ENCODE peak calls at places on chromosomes 1 and 21, in five cellular contexts. G is tibial nerve, L is uterus, Q is transverse colon, F is esophagus squamous epithelium. R is an unnamed sample.

GRCh38 chr1:202009326-202010031 is 908 bp upstream of the ELF3 start:
- DNase-seq in G (peak), L (peak), Q (peak), F (no peak), R (peak)

GRCh38 chr21:34974162-34974981 is 74.7 kb downstream of the RUNX1 start:
- DNase-seq in G (no peak), L (no peak), Q (no peak), F (no peak), R (no peak)

GRCh38 chr1:149962039-149962647 is 25.5 kb upstream of the MTMR11 start:
- DNase-seq in G (peak), L (peak), Q (peak), F (peak), R (peak)

GRCh38 chr1:236494586-236495207 is 29.1 kb upstream of the LGALS8 start:
- DNase-seq in G (no peak), L (no peak), Q (no peak), F (no peak), R (no peak)

GRCh38 chr1:245396615-245397014 is 241.8 kb downstream of the KIF26B start:
- DNase-seq in G (no peak), L (no peak), Q (no peak), F (no peak), R (no peak)

GRCh38 chr1:158020877-158021630 is 27.6 kb downstream of the KIRREL1 start:
- DNase-seq in G (no peak), L (no peak), Q (no peak), F (no peak), R (no peak)

GRCh38 chr1:193216920-193217319 is 30.5 kb upstream of the B3GALT2 start:
- DNase-seq in G (no peak), L (no peak), Q (no peak), F (no peak), R (no peak)

GRCh38 chr1:62307516-62308492 is 11.4 kb downstream of the KANK4 start:
- DNase-seq in G (no peak), L (no peak), Q (no peak), F (no peak), R (peak)

GRCh38 chr1:238252033-238252802 is 361.5 kb upstream of the ZP4 start:
- DNase-seq in G (peak), L (peak), Q (peak), F (no peak), R (peak)

GRCh38 chr21:44682580-44683151 is 703 bp upstream of the KRTAP12-1 start:
- DNase-seq in G (no peak), L (no peak), Q (no peak), F (no peak), R (no peak)

GRCh38 chr1:17075470-17076255 is 21.8 kb upstream of the SDHB start:
- DNase-seq in G (no peak), L (no peak), Q (no peak), F (no peak), R (peak)

GRCh38 chr1:41370756-41371420 is 9.7 kb downstream of the FOXO6 start:
- DNase-seq in G (no peak), L (no peak), Q (no peak), F (no peak), R (no peak)

GRCh38 chr1:160219062-160219929 is 14.1 kb downstream of the PEA15 start:
- DNase-seq in G (no peak), L (no peak), Q (peak), F (no peak), R (peak)

GRCh38 chr1:215673943-215674342 is 106.8 kb downstream of the KCTD3 start:
- DNase-seq in G (no peak), L (no peak), Q (no peak), F (no peak), R (no peak)

GRCh38 chr1:31768939-31769704 is 5.0 kb upstream of the ADGRB2 start:
- DNase-seq in G (no peak), L (no peak), Q (no peak), F (no peak), R (no peak)

GRCh38 chr1:66480162-66480561 is 53.8 kb upstream of the SGIP1 start:
- DNase-seq in G (no peak), L (no peak), Q (no peak), F (no peak), R (no peak)

GRCh38 chr1:243407284-243408018 is 151.6 kb downstream of the SDCCAG8 start:
- DNase-seq in G (no peak), L (no peak), Q (no peak), F (no peak), R (no peak)

GRCh38 chr1:245772325-245772724 is 617.5 kb downstream of the KIF26B start:
- DNase-seq in G (no peak), L (no peak), Q (no peak), F (no peak), R (no peak)

GRCh38 chr1:45913925-45914501 is 110.6 kb downstream of the MAST2 start:
- DNase-seq in G (no peak), L (no peak), Q (peak), F (no peak), R (no peak)

GRCh38 chr1:201946224-201946908 is at the start of gene LMOD1:
- DNase-seq in G (peak), L (peak), Q (peak), F (no peak), R (peak)

GRCh38 chr1:66374148-66374547 is 159.8 kb upstream of the SGIP1 start:
- DNase-seq in G (no peak), L (no peak), Q (no peak), F (no peak), R (no peak)

GRCh38 chr21:44508426-44508710 is 31.6 kb downstream of the KRTAP10-1 start:
- DNase-seq in G (no peak), L (no peak), Q (no peak), F (no peak), R (no peak)

GRCh38 chr21:44089001-44089911 is 17.9 kb upstream of the PWP2 start:
- DNase-seq in G (no peak), L (no peak), Q (peak), F (no peak), R (no peak)

GRCh38 chr1:198933506-198933905 is 294.7 kb downstream of the PTPRC start:
- DNase-seq in G (no peak), L (no peak), Q (no peak), F (no peak), R (no peak)

DNA sequence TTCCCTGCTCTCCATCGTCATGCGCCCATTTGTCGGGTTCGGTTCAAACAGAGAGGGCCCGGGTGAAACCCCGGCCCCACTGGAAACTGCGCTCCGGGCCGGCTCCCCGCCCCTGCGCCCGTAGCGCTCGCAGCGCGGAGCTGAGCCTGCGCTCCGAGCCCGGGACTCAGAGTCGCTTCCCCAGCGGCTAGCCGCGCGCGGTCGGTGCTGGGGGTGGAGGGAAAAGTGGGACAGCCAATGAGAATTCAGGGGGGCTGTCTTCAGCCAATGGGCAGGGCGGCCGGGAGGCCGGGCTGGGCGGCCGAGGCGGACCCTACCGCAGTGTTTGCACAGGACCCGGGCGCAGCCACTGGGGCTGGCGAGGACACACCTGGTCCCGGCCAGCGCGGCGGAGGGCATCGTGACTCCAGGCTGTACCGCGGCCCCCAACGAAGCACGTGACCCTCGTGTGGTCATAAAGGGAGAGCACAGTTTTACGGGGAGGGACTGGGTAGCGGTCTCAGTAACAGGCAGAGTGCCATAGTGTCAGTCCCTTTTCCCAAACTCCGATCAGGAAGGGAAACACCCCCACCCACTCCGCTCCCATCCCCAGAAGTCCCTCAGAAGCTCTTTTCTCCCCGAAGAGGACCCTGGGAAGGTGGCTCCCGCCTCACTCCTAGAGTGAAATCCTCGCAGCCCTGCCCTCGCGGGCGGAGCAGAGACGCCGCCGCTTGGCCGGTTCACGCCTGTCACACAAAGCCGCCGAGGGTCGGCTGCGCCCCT is at the start of gene INKA2:
- DNase-seq in G (peak), L (peak), Q (peak), F (peak), R (peak)
- TF ChIP-seq POLR2A in G (peak), L (peak), Q (peak), F (peak), R (peak)

GRCh38 chr1:156670791-156671190 is 6.4 kb downstream of the NES start:
- DNase-seq in G (no peak), L (no peak), Q (no peak), F (no peak), R (no peak)
- TF ChIP-seq POLR2A in G (no peak), L (no peak), Q (no peak), F (no peak), R (no peak)

GRCh38 chr1:115337633-115338456 is at the start of gene NGF:
- DNase-seq in G (peak), L (peak), Q (no peak), F (no peak), R (peak)
- TF ChIP-seq POLR2A in G (no peak), L (peak), Q (no peak), F (peak), R (peak)

DNA sequence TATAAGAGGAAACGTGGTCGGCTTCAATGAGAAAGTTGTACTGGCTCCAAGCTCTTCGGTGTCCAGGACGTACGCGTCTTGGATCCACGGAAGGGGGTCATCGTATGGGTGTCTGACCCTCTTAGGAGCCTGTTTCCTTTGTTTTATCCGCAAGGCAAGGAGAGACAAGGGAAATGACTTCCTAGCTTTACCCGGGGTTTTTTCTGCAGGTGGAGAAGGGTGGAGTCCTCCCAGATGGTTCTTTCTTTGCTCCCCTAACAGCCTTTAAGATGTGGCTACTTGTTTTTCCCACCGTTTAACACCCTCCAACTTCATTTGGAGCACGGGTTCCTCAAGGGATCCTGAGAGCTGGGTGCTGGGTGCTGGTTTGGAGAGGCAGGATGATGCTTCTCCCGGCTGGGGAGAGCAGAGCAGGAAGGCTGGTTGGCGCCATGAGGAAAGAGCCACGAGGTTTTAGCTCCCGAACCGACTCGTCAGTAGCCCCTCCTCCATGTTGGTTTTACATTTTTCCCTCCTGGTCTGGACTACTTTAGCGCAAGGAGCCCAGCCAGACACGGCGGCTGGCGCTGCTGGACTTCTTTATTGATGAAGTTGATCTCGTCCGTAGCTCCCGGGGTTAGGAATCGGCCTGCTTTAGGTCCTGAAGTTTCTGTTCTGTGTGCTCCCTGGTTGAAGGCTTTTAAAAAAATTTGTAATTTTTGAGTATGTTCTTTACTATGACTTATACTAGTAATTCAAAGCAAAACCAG is 1.3 kb downstream of the UCK2 start:
- DNase-seq in G (no peak), L (peak), Q (peak), F (no peak), R (peak)
- TF ChIP-seq POLR2A in G (no peak), L (no peak), Q (no peak), F (no peak), R (peak)

GRCh38 chr1:20723537-20724363 is 5.9 kb upstream of the KIF17 start:
- DNase-seq in G (peak), L (no peak), Q (peak), F (no peak), R (no peak)
- TF ChIP-seq POLR2A in G (no peak), L (no peak), Q (no peak), F (no peak), R (no peak)

GRCh38 chr1:228837817-228838716 is 102.8 kb downstream of the RHOU start:
- DNase-seq in G (peak), L (peak), Q (peak), F (no peak), R (peak)
- TF ChIP-seq POLR2A in G (no peak), L (no peak), Q (peak), F (no peak), R (no peak)

GRCh38 chr1:234755449-234755863 is 145.5 kb upstream of the IRF2BP2 start:
- DNase-seq in G (peak), L (peak), Q (peak), F (no peak), R (peak)
- TF ChIP-seq POLR2A in G (no peak), L (no peak), Q (no peak), F (no peak), R (peak)

GRCh38 chr1:5858246-5858645 is 134.0 kb downstream of the NPHP4 start:
- DNase-seq in G (no peak), L (no peak), Q (no peak), F (no peak), R (no peak)

GRCh38 chr1:5859766-5860165 is 132.5 kb downstream of the NPHP4 start:
- DNase-seq in G (no peak), L (no peak), Q (no peak), F (no peak), R (no peak)

GRCh38 chr1:5857508-5858090 is 134.6 kb downstream of the NPHP4 start:
- DNase-seq in G (no peak), L (no peak), Q (no peak), F (no peak), R (no peak)

GRCh38 chr1:5860277-5860676 is 131.9 kb downstream of the NPHP4 start:
- DNase-seq in G (no peak), L (no peak), Q (no peak), F (no peak), R (no peak)

GRCh38 chr1:5858844-5859407 is 133.3 kb downstream of the NPHP4 start:
- DNase-seq in G (no peak), L (no peak), Q (no peak), F (no peak), R (no peak)
- TF ChIP-seq POLR2A in G (no peak), L (no peak), Q (no peak), F (no peak), R (no peak)

DNA sequence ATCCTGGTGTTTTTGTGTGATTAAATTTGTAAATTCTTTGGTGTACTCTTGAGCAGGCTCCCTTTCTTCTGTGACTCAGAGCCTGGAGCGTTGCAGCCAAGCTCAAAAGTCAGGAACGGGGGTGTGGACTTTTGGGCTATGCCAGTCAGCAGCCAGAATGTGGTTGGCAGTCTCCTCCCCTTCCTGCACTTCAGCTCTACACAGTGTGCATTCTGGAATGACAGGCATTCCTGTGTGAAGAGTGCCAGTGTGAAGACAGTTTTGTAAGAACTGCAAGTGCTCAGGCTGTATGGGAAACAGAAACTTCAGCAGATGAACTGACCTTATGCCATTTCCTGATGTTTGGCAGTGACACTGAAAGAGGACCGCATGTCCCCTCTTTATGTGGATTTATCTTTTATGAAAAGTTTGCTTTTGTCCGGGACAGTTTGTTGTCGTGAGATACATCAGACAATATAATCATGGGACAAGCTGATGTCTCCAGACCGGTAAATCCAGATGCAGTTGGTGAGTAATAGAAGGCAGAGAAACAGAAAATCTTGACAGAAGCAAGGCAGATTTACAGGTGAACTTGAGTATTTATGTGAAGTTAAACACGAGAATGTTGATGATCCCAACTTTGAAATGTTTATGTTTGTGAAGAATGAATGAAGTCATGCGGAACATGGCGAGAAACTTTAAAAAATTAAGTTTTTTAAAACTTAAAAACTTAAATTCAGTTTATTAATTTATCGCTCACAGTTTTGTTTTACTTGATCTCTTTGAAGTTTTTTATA is 67.7 kb upstream of the RCC1 start:
- DNase-seq in G (peak), L (peak), Q (peak), F (peak), R (peak)
- TF ChIP-seq POLR2A in G (peak), L (peak), Q (peak), F (peak), R (peak)

GRCh38 chr1:39105841-39106765 is 80.0 kb downstream of the NDUFS5 start:
- DNase-seq in G (no peak), L (peak), Q (peak), F (no peak), R (peak)
- TF ChIP-seq POLR2A in G (no peak), L (no peak), Q (no peak), F (no peak), R (no peak)

R was measured in H54.